ENCODE peak calls at places on chromosomes 1 and 21, in five cellular contexts. V is vagina; F is stimulated activated CD4-positive, alpha-beta T cell treated with anti-CD3 and anti-CD28 coated beads, Interleukin-1b, Interleukin-23, amount 100 ng/mL, for 24 hours; G is NCI-H1105; A is HL-60. E is an unnamed sample.

GRCh38 chr1:212635141-212635601 is 26.6 kb downstream of the ATF3 start:
- DNase-seq in V (no peak), F (no peak), G (no peak), A (peak), E (no peak)

GRCh38 chr1:233665575-233666270 is 51.8 kb downstream of the KCNK1 start:
- DNase-seq in V (no peak), F (no peak), G (no peak), A (no peak), E (no peak)

GRCh38 chr1:145720878-145721671 is 1.8 kb downstream of the CD160 start:
- DNase-seq in V (no peak), F (peak), G (peak), A (peak), E (peak)

GRCh38 chr1:230651235-230651634 is 9.0 kb downstream of the COG2 start:
- DNase-seq in V (no peak), F (no peak), G (no peak), A (no peak), E (no peak)

GRCh38 chr1:118484893-118485292 is 299.9 kb upstream of the SPAG17 start:
- DNase-seq in V (no peak), F (no peak), G (no peak), A (no peak), E (no peak)

GRCh38 chr1:160114085-160114484 is 1.5 kb upstream of the ATP1A2 start:
- DNase-seq in V (no peak), F (no peak), G (no peak), A (no peak), E (no peak)

GRCh38 chr1:10755977-10756521 is 40.4 kb downstream of the CASZ1 start:
- DNase-seq in V (no peak), F (no peak), G (no peak), A (peak), E (peak)

GRCh38 chr1:223783676-223784075 is 62.1 kb downstream of the TP53BP2 start:
- DNase-seq in V (no peak), F (no peak), G (no peak), A (no peak), E (no peak)

GRCh38 chr1:55575571-55576279 is 360.6 kb upstream of the USP24 start:
- DNase-seq in V (no peak), F (no peak), G (no peak), A (no peak), E (no peak)

GRCh38 chr1:95311762-95312161 is 77.8 kb downstream of the RWDD3 start:
- DNase-seq in V (no peak), F (no peak), G (no peak), A (no peak), E (no peak)

GRCh38 chr21:45305831-45306230 is 18.1 kb upstream of the POFUT2 start:
- DNase-seq in V (no peak), F (no peak), G (no peak), A (no peak), E (no peak)

GRCh38 chr1:209076688-209077087 is 506.8 kb upstream of the CAMK1G start:
- DNase-seq in V (no peak), F (no peak), G (no peak), A (no peak), E (no peak)

GRCh38 chr1:167482184-167482583 is 36.1 kb downstream of the CD247 start:
- DNase-seq in V (no peak), F (no peak), G (no peak), A (no peak), E (no peak)

GRCh38 chr1:79304131-79304530 is 297.6 kb upstream of the ADGRL4 start:
- DNase-seq in V (no peak), F (no peak), G (no peak), A (no peak), E (no peak)

GRCh38 chr1:16043521-16043920 is at the start of gene CLCNKB:
- DNase-seq in V (no peak), F (no peak), G (no peak), A (no peak), E (no peak)

GRCh38 chr1:17919525-17920439 is 164.6 kb downstream of the ACTL8 start:
- DNase-seq in V (no peak), F (no peak), G (no peak), A (peak), E (no peak)

GRCh38 chr1:97163591-97164275 is 442.1 kb downstream of the PTBP2 start:
- DNase-seq in V (no peak), F (no peak), G (no peak), A (no peak), E (no peak)

GRCh38 chr1:44851308-44851707 is 8.3 kb upstream of the PTCH2 start:
- DNase-seq in V (no peak), F (no peak), G (no peak), A (no peak), E (no peak)

GRCh38 chr1:176568185-176568584 is 105.2 kb downstream of the PAPPA2 start:
- DNase-seq in V (no peak), F (no peak), G (no peak), A (no peak), E (no peak)

GRCh38 chr1:105485207-105485606 is 1571.3 kb upstream of the PRMT6 start:
- DNase-seq in V (no peak), F (no peak), G (no peak), A (no peak), E (no peak)

GRCh38 chr1:7667625-7668218 is 103.4 kb upstream of the VAMP3 start:
- DNase-seq in V (no peak), F (peak), G (peak), A (peak), E (peak)

GRCh38 chr1:11147371-11147770 is 41.8 kb upstream of the ANGPTL7 start:
- DNase-seq in V (no peak), F (no peak), G (no peak), A (no peak), E (no peak)

GRCh38 chr1:180928272-180929230 is 15.9 kb downstream of the KIAA1614 start:
- DNase-seq in V (no peak), F (no peak), G (no peak), A (no peak), E (no peak)

GRCh38 chr1:9275161-9275560 is 17.5 kb upstream of the SPSB1 start:
- DNase-seq in V (no peak), F (no peak), G (no peak), A (no peak), E (no peak)

GRCh38 chr1:152043870-152044269 is 7.1 kb upstream of the S100A11 start:
- DNase-seq in V (no peak), F (no peak), G (no peak), A (no peak), E (no peak)

GRCh38 chr1:236677641-236678235 is 8.6 kb upstream of the ACTN2 start:
- DNase-seq in V (no peak), F (no peak), G (no peak), A (peak), E (peak)

GRCh38 chr1:246147471-246148461 is 359.3 kb downstream of the SMYD3 start:
- DNase-seq in V (no peak), F (no peak), G (no peak), A (no peak), E (no peak)

GRCh38 chr1:159867322-159868064 is 5.0 kb upstream of the VSIG8 start:
- DNase-seq in V (no peak), F (no peak), G (peak), A (no peak), E (peak)

GRCh38 chr1:77539510-77540142 is 142.8 kb downstream of the ZZZ3 start:
- DNase-seq in V (no peak), F (no peak), G (no peak), A (no peak), E (peak)

E was measured in NCI-H226.